ENCODE peak calls at places on chromosomes 5 and 9, in five cellular contexts. One of them, this sample, is unnamed.

GRCh38 chr5:159017787-159018186 is 81.9 kb downstream of the EBF1 start:
- DNase-seq in HCT116: no peak
- DNase-seq in HepG2: no peak
- DNase-seq in H1: peak
- DNase-seq in GM12878: no peak
- DNase-seq in this sample: peak

GRCh38 chr5:163379298-163380155 is 57.9 kb upstream of the CCNG1 start:
- DNase-seq in HCT116: peak
- DNase-seq in H1: no peak
- DNase-seq in HepG2: peak
- DNase-seq in GM12878: no peak
- DNase-seq in this sample: no peak

GRCh38 chr5:1538276-1538675 is 14.5 kb upstream of the LPCAT1 start:
- DNase-seq in HepG2: no peak
- DNase-seq in HCT116: no peak
- DNase-seq in H1: no peak
- DNase-seq in GM12878: no peak
- DNase-seq in this sample: no peak

GRCh38 chr5:66666778-66667177 is 70.6 kb downstream of the MAST4 start:
- DNase-seq in GM12878: no peak
- DNase-seq in HCT116: no peak
- DNase-seq in H1: no peak
- DNase-seq in HepG2: no peak
- DNase-seq in this sample: no peak

GRCh38 chr5:132665681-132666080 is 7.7 kb downstream of the IL13 start:
- DNase-seq in HepG2: no peak
- DNase-seq in H1: no peak
- DNase-seq in GM12878: no peak
- DNase-seq in HCT116: no peak
- DNase-seq in this sample: no peak

GRCh38 chr9:129182625-129183494 is 4.8 kb upstream of the IER5L start:
- DNase-seq in HCT116: no peak
- DNase-seq in GM12878: no peak
- DNase-seq in H1: no peak
- DNase-seq in HepG2: peak
- DNase-seq in this sample: no peak

GRCh38 chr5:164422400-164422799 is 917.0 kb downstream of the MAT2B start:
- DNase-seq in HepG2: peak
- DNase-seq in H1: peak
- DNase-seq in GM12878: no peak
- DNase-seq in HCT116: no peak
- DNase-seq in this sample: peak

GRCh38 chr9:72650206-72650605 is 128.8 kb downstream of the TMC1 start:
- DNase-seq in HepG2: no peak
- DNase-seq in HCT116: no peak
- DNase-seq in H1: no peak
- DNase-seq in GM12878: no peak
- DNase-seq in this sample: no peak

GRCh38 chr9:129781991-129782390 is 21.0 kb upstream of the TOR1B start:
- DNase-seq in H1: no peak
- DNase-seq in HepG2: no peak
- DNase-seq in GM12878: no peak
- DNase-seq in HCT116: no peak
- DNase-seq in this sample: no peak

GRCh38 chr5:56490971-56491468 is 257.9 kb upstream of the ANKRD55 start:
- DNase-seq in H1: no peak
- DNase-seq in HepG2: no peak
- DNase-seq in GM12878: no peak
- DNase-seq in HCT116: peak
- DNase-seq in this sample: no peak

DNA sequence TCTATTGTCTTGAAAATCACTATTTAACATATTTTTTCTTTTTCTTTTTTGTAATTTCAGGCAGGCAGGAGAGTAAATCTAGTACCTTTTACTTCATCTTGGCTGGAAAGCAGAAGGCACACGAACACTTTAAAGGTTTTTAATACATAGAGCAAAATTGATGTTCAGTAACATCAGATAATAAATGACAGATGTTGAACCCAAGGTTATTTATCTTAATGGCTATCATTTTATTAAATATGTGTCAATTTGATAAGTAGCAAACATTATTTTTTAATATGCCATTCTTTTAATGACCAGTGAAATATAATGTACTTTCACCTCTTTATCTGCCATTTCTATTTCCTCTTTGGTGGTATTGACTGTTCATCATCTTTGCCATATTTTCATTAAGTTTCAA is 381.2 kb downstream of the ARHGEF28 start:
- DNase-seq in HepG2: no peak
- DNase-seq in H1: no peak
- DNase-seq in GM12878: no peak
- DNase-seq in HCT116: no peak
- DNase-seq in this sample: no peak
- TF ChIP-seq ZNF274 in HepG2: no peak
- TF ChIP-seq ZNF274 in H1: no peak
- TF ChIP-seq ZNF274 in GM12878: no peak
- TF ChIP-seq ZNF274 in HCT116: no peak
- TF ChIP-seq ZNF274 in this sample: no peak

DNA sequence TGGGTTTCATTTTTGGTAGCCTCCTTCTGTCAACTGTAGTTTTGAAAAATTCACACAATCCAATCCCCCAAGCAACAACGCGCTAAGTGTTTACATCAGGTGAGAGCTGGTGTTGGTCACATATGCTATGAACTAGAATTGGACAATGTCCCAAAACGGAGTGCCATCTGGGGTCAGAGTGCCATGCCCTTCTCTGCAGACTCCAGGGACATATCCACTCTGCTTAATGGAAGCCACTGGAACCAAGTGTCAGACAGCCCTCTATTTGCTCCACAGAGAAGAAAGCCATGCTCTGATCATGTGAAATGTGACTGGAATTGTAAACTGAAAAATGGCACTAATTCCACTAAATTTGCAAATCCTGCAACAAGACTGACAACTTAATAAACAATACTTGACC is 12.2 kb downstream of the ABCA1 start:
- DNase-seq in GM12878: no peak
- DNase-seq in H1: no peak
- DNase-seq in HCT116: no peak
- DNase-seq in HepG2: no peak
- DNase-seq in this sample: no peak
- TF ChIP-seq ZNF274 in GM12878: no peak
- TF ChIP-seq ZNF274 in H1: no peak
- TF ChIP-seq ZNF274 in HCT116: no peak
- TF ChIP-seq ZNF274 in HepG2: no peak
- TF ChIP-seq ZNF274 in this sample: no peak

GRCh38 chr5:124738751-124739559 is 7.5 kb downstream of the ZNF608 start:
- DNase-seq in H1: peak
- DNase-seq in HepG2: no peak
- DNase-seq in HCT116: no peak
- DNase-seq in GM12878: no peak
- DNase-seq in this sample: peak
- TF ChIP-seq ZNF274 in H1: no peak
- TF ChIP-seq ZNF274 in HepG2: no peak
- TF ChIP-seq ZNF274 in HCT116: no peak
- TF ChIP-seq ZNF274 in GM12878: no peak
- TF ChIP-seq ZNF274 in this sample: no peak

DNA sequence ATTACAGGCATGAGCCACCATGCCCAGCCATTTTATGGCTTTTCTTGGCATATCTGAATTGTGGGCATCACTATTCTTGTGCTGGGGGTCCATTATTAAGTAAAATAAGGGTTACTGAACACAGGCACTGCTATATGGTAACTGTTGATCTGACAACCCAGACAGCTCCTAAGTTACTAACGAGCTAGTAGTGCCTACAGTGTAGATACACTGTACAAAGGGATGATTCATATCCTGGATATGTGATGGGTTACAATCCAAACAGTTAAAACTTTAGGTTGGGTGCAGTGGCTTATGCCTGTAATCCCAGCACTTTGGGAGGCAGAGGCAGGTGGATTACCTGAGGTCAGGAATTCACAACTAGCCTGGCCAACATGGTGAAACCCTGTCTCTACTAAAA is 4.3 kb downstream of the CD14 start:
- DNase-seq in HCT116: no peak
- DNase-seq in H1: no peak
- DNase-seq in HepG2: no peak
- DNase-seq in GM12878: no peak
- DNase-seq in this sample: no peak
- TF ChIP-seq ZNF274 in HCT116: no peak
- TF ChIP-seq ZNF274 in H1: no peak
- TF ChIP-seq ZNF274 in HepG2: no peak
- TF ChIP-seq ZNF274 in GM12878: no peak
- TF ChIP-seq ZNF274 in this sample: no peak

DNA sequence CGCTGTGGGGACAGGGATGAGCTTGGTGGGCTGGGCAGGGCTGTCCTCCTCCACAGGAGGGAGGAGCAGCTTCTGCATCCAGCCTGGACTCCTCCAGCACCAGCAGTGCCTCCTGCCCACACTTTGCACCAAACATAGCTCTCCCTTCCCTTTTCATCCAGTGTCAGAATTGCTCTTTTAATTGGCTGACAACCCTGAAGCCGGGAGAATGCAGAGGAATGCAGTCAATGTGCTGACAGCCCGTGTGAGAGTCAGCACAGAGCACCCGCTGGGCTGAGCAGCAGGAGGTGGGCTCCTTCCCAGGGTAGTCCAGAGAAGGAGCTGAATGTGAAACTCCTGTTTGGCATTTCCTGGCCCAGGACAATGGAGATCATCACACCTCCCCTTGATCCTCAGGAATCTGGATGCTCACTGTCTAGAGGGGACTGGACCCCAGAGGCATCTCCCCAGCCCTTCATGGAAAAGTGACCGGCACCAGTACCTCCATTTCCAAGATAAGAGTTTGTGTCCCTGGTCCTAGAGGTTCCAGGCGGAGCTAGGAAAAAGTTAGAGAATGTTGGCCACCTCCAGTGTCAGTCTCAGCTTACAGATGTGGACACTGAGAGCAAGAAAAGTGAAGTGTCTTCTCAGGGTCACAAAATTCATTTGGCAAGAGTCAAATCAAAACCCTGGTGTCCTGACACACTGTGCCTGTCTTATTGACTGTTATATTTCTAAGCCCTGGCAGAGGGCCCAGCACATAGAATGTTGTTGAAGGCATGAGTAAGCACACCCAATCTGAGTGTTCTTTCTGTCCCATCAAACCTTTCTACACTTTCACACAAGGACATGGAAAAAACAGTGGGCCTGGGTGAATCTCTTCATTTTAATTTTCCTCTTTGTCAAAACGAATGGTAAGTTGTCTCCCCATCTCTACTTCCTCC is 202.1 kb downstream of the SNX18 start:
- DNase-seq in HepG2: no peak
- DNase-seq in HCT116: no peak
- DNase-seq in GM12878: no peak
- DNase-seq in H1: peak
- DNase-seq in this sample: peak
- TF ChIP-seq ZNF274 in HepG2: no peak
- TF ChIP-seq ZNF274 in HCT116: no peak
- TF ChIP-seq ZNF274 in GM12878: no peak
- TF ChIP-seq ZNF274 in H1: no peak
- TF ChIP-seq ZNF274 in this sample: no peak

DNA sequence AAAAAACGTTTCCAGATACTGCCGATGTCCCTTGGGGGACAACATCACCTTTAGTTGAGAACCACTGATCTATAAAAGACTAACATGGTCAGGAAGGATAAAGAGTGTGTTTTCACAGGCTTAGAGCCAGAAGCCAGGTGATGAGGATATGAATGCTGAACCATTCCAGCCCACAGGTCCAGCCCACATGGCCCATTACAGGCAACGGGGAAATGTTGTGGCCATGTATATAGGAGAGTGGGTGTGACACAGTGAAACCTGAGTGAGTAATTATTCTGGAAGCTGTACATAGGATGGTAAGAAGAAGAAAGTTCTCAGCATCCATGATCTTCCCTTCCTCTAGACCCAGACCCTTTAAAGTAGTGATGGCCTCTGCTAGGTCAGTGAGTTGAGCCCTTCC is 56.0 kb upstream of the FOXI1 start:
- DNase-seq in HepG2: no peak
- DNase-seq in GM12878: no peak
- DNase-seq in HCT116: no peak
- DNase-seq in H1: no peak
- DNase-seq in this sample: no peak
- TF ChIP-seq ZNF274 in HepG2: no peak
- TF ChIP-seq ZNF274 in GM12878: no peak
- TF ChIP-seq ZNF274 in HCT116: no peak
- TF ChIP-seq ZNF274 in H1: no peak
- TF ChIP-seq ZNF274 in this sample: no peak

GRCh38 chr5:73314395-73315195 is 134.0 kb downstream of the FOXD1 start:
- DNase-seq in GM12878: no peak
- DNase-seq in HepG2: no peak
- DNase-seq in H1: no peak
- DNase-seq in HCT116: no peak
- DNase-seq in this sample: no peak

GRCh38 chr5:73312872-73313510 is 135.6 kb downstream of the FOXD1 start:
- DNase-seq in HCT116: no peak
- DNase-seq in HepG2: no peak
- DNase-seq in GM12878: no peak
- DNase-seq in H1: no peak
- DNase-seq in this sample: no peak

GRCh38 chr5:73312146-73312871 is 136.3 kb downstream of the FOXD1 start:
- DNase-seq in H1: no peak
- DNase-seq in HepG2: no peak
- DNase-seq in HCT116: no peak
- DNase-seq in GM12878: no peak
- DNase-seq in this sample: no peak

GRCh38 chr5:73307645-73308346 is 134.8 kb downstream of the TMEM174 start:
- DNase-seq in GM12878: no peak
- DNase-seq in H1: no peak
- DNase-seq in HCT116: no peak
- DNase-seq in HepG2: no peak
- DNase-seq in this sample: no peak

DNA sequence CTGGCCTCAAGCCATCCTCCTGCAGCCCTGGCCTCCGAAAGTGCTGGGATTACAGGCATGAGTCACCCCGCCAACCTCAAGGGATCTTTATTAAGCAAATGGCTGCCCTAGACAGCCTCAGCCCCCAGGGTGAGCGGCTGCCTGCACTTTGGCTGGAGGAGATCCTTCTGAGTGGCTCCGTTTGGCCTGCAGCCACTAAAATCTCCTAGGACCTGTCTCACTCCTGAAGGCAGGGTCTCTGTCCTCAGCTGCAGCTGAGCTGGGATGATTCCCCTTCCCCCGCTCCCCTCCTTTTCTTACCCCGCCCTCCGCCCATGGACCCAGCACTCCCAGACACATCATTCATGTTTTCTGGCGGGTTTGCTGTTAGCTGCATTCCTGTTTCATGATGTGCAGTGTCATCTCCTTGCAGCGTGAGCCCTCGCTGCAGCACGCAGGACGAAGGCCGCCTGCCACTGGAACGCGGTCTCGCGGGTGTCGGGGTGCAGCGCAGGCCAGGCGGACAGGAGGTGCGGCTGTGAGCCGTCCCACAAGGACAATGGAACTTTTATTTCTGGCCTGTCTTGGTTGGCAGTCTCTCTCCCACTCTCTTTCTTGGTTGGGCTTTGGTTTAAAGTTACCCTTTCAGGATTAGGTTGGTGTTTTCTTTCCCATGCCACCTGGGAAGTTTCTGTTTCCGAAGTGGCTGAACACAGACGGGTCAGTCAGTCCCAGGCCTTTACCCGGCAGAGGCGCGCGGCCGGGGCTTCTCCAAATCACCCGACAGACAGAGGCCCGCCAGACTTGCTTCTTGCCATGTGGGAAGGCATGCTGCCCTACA is 137.1 kb downstream of the FOXD1 start:
- DNase-seq in GM12878: no peak
- DNase-seq in H1: no peak
- DNase-seq in HepG2: no peak
- DNase-seq in HCT116: no peak
- DNase-seq in this sample: peak
- TF ChIP-seq ZNF274 in GM12878: no peak
- TF ChIP-seq ZNF274 in H1: no peak
- TF ChIP-seq ZNF274 in HepG2: no peak
- TF ChIP-seq ZNF274 in HCT116: no peak
- TF ChIP-seq ZNF274 in this sample: no peak